ENCODE peak calls at places on chromosomes 3 and 15, in ten cellular contexts. One of them, this sample, is unnamed.

GRCh38 chr3:135084404-135084803 is 289.3 kb downstream of the EPHB1 start:
- DNase-seq in fibroblast of mammary gland: peak; percentile 36
- DNase-seq in upper lobe of right lung: no peak
- DNase-seq in endothelial cell: no peak
- DNase-seq in AG10803: peak; percentile 43
- DNase-seq in CD8-positive, alpha-beta T cell: no peak
- DNase-seq in progenitor cell of endocrine pancreas: no peak
- DNase-seq in foreskin fibroblast: no peak
- DNase-seq in HFFc6: peak; percentile 11
- DNase-seq in GM13976: no peak
- DNase-seq in this sample: no peak

GRCh38 chr3:30934208-30934550 is 39.7 kb upstream of the GADL1 start:
- DNase-seq in foreskin fibroblast: peak; percentile 65
- DNase-seq in HFFc6: peak; percentile 38
- DNase-seq in fibroblast of mammary gland: peak; percentile 75
- DNase-seq in endothelial cell: no peak
- DNase-seq in upper lobe of right lung: no peak
- DNase-seq in GM13976: no peak
- DNase-seq in progenitor cell of endocrine pancreas: no peak
- DNase-seq in AG10803: peak; percentile 77
- DNase-seq in CD8-positive, alpha-beta T cell: no peak
- DNase-seq in this sample: no peak

GRCh38 chr15:78479650-78480049 is 27.7 kb upstream of the HYKK start:
- DNase-seq in fibroblast of mammary gland: no peak
- DNase-seq in upper lobe of right lung: no peak
- DNase-seq in progenitor cell of endocrine pancreas: no peak
- DNase-seq in endothelial cell: no peak
- DNase-seq in HFFc6: no peak
- DNase-seq in CD8-positive, alpha-beta T cell: no peak
- DNase-seq in AG10803: no peak
- DNase-seq in GM13976: no peak
- DNase-seq in foreskin fibroblast: no peak
- DNase-seq in this sample: no peak

GRCh38 chr3:132730891-132731580 is 8.8 kb upstream of the NPHP3 start:
- DNase-seq in progenitor cell of endocrine pancreas: no peak
- DNase-seq in foreskin fibroblast: peak; percentile 78
- DNase-seq in CD8-positive, alpha-beta T cell: no peak
- DNase-seq in endothelial cell: peak; percentile 33
- DNase-seq in fibroblast of mammary gland: peak; percentile 63
- DNase-seq in HFFc6: peak; percentile 40
- DNase-seq in upper lobe of right lung: no peak
- DNase-seq in GM13976: peak; percentile 12
- DNase-seq in AG10803: peak; percentile 67
- DNase-seq in this sample: no peak

GRCh38 chr15:101027920-101028319 is 108.8 kb downstream of the LRRK1 start:
- DNase-seq in HFFc6: no peak
- DNase-seq in CD8-positive, alpha-beta T cell: no peak
- DNase-seq in upper lobe of right lung: no peak
- DNase-seq in GM13976: no peak
- DNase-seq in progenitor cell of endocrine pancreas: no peak
- DNase-seq in fibroblast of mammary gland: no peak
- DNase-seq in AG10803: no peak
- DNase-seq in endothelial cell: no peak
- DNase-seq in foreskin fibroblast: no peak
- DNase-seq in this sample: no peak

GRCh38 chr3:11544413-11545181 is 99.1 kb downstream of the VGLL4 start:
- DNase-seq in fibroblast of mammary gland: peak; percentile 57
- DNase-seq in CD8-positive, alpha-beta T cell: no peak
- DNase-seq in AG10803: peak; percentile 42
- DNase-seq in GM13976: no peak
- DNase-seq in upper lobe of right lung: no peak
- DNase-seq in foreskin fibroblast: peak; percentile 56
- DNase-seq in endothelial cell: no peak
- DNase-seq in HFFc6: no peak
- DNase-seq in progenitor cell of endocrine pancreas: no peak
- DNase-seq in this sample: no peak

GRCh38 chr3:66195347-66195783 is 25.4 kb upstream of the SLC25A26 start:
- DNase-seq in HFFc6: peak; percentile 34
- DNase-seq in upper lobe of right lung: peak; percentile 71
- DNase-seq in endothelial cell: peak; percentile 15
- DNase-seq in fibroblast of mammary gland: peak; percentile 52
- DNase-seq in progenitor cell of endocrine pancreas: peak; percentile 33
- DNase-seq in CD8-positive, alpha-beta T cell: no peak
- DNase-seq in foreskin fibroblast: peak; percentile 90
- DNase-seq in GM13976: peak; percentile 76
- DNase-seq in AG10803: peak; percentile 59
- DNase-seq in this sample: peak; percentile 42

GRCh38 chr3:78497025-78497424 is 1270.8 kb downstream of the ROBO1 start:
- DNase-seq in AG10803: no peak
- DNase-seq in upper lobe of right lung: no peak
- DNase-seq in HFFc6: no peak
- DNase-seq in fibroblast of mammary gland: no peak
- DNase-seq in endothelial cell: no peak
- DNase-seq in progenitor cell of endocrine pancreas: no peak
- DNase-seq in GM13976: no peak
- DNase-seq in CD8-positive, alpha-beta T cell: no peak
- DNase-seq in foreskin fibroblast: no peak
- DNase-seq in this sample: no peak

GRCh38 chr15:98646546-98647025 is 1.8 kb upstream of the IGF1R start:
- DNase-seq in AG10803: no peak
- DNase-seq in upper lobe of right lung: no peak
- DNase-seq in HFFc6: no peak
- DNase-seq in endothelial cell: no peak
- DNase-seq in CD8-positive, alpha-beta T cell: no peak
- DNase-seq in GM13976: no peak
- DNase-seq in progenitor cell of endocrine pancreas: no peak
- DNase-seq in foreskin fibroblast: no peak
- DNase-seq in fibroblast of mammary gland: no peak
- DNase-seq in this sample: no peak

GRCh38 chr3:13279532-13279910 is 140.6 kb downstream of the NUP210 start:
- DNase-seq in AG10803: no peak
- DNase-seq in endothelial cell: no peak
- DNase-seq in progenitor cell of endocrine pancreas: no peak
- DNase-seq in foreskin fibroblast: no peak
- DNase-seq in upper lobe of right lung: peak; percentile 47
- DNase-seq in CD8-positive, alpha-beta T cell: no peak
- DNase-seq in HFFc6: no peak
- DNase-seq in fibroblast of mammary gland: no peak
- DNase-seq in GM13976: no peak
- DNase-seq in this sample: no peak

GRCh38 chr3:13281657-13282527 is 138.2 kb downstream of the NUP210 start:
- DNase-seq in HFFc6: no peak
- DNase-seq in GM13976: no peak
- DNase-seq in endothelial cell: peak; percentile 64
- DNase-seq in fibroblast of mammary gland: no peak
- DNase-seq in CD8-positive, alpha-beta T cell: no peak
- DNase-seq in progenitor cell of endocrine pancreas: no peak
- DNase-seq in upper lobe of right lung: peak; percentile 70
- DNase-seq in foreskin fibroblast: no peak
- DNase-seq in AG10803: no peak
- DNase-seq in this sample: no peak

GRCh38 chr3:13280856-13281656 is 139.1 kb downstream of the NUP210 start:
- DNase-seq in endothelial cell: no peak
- DNase-seq in AG10803: no peak
- DNase-seq in GM13976: no peak
- DNase-seq in upper lobe of right lung: peak; percentile 62
- DNase-seq in fibroblast of mammary gland: no peak
- DNase-seq in foreskin fibroblast: no peak
- DNase-seq in progenitor cell of endocrine pancreas: no peak
- DNase-seq in HFFc6: no peak
- DNase-seq in CD8-positive, alpha-beta T cell: no peak
- DNase-seq in this sample: no peak

GRCh38 chr3:13278783-13279531 is 141.2 kb downstream of the NUP210 start:
- DNase-seq in HFFc6: no peak
- DNase-seq in foreskin fibroblast: peak; percentile 8
- DNase-seq in endothelial cell: no peak
- DNase-seq in fibroblast of mammary gland: no peak
- DNase-seq in GM13976: no peak
- DNase-seq in AG10803: no peak
- DNase-seq in CD8-positive, alpha-beta T cell: no peak
- DNase-seq in progenitor cell of endocrine pancreas: no peak
- DNase-seq in upper lobe of right lung: peak; percentile 21
- DNase-seq in this sample: no peak

DNA sequence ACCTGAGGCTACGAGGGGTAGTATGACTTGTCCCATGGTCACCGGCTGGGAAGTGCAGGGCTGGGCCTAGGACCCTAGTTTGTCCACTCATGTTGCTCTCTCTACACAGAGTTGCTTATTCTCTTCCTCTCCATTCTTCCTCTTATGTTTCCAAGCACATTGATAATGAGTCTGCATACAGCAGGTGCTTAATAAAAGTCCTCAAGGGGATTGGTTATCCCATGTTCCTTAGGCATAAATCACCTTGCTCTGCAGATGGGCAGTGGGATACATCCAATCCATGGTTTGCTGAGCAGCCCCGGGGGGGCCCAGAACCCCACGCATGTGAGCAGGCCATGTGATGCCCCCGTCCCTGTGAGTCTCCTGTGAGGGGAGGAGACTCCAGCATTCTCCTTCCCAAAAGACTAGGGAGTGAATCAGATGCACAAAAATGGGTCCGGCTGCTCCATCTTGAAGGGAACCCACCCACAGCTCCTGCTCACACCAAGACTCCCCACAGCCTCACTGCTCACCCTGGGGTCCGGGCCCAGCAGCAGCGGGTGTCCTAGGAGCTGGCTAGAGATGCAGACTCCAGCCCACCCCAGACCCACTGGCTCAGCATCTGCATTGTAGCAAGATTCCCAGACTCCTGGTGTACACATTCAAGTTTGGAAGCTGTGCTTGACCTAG is 139.9 kb downstream of the NUP210 start:
- DNase-seq in HFFc6: no peak
- DNase-seq in endothelial cell: no peak
- DNase-seq in CD8-positive, alpha-beta T cell: no peak
- DNase-seq in progenitor cell of endocrine pancreas: no peak
- DNase-seq in GM13976: no peak
- DNase-seq in AG10803: no peak
- DNase-seq in fibroblast of mammary gland: no peak
- DNase-seq in foreskin fibroblast: no peak
- DNase-seq in upper lobe of right lung: peak; percentile 55
- DNase-seq in this sample: no peak
- TF ChIP-seq CTCF in HFFc6: no peak
- TF ChIP-seq CTCF in endothelial cell: no peak
- TF ChIP-seq CTCF in CD8-positive, alpha-beta T cell: no peak
- TF ChIP-seq CTCF in progenitor cell of endocrine pancreas: no peak
- TF ChIP-seq CTCF in GM13976: no peak
- TF ChIP-seq CTCF in AG10803: no peak
- TF ChIP-seq CTCF in fibroblast of mammary gland: no peak
- TF ChIP-seq CTCF in foreskin fibroblast: no peak
- TF ChIP-seq CTCF in upper lobe of right lung: no peak
- TF ChIP-seq CTCF in this sample: no peak

GRCh38 chr3:133894334-133895207 is 1.1 kb downstream of the RAB6B start:
- DNase-seq in AG10803: no peak
- DNase-seq in fibroblast of mammary gland: no peak
- DNase-seq in CD8-positive, alpha-beta T cell: no peak
- DNase-seq in foreskin fibroblast: no peak
- DNase-seq in HFFc6: no peak
- DNase-seq in upper lobe of right lung: no peak
- DNase-seq in GM13976: peak; percentile 41
- DNase-seq in progenitor cell of endocrine pancreas: no peak
- DNase-seq in endothelial cell: no peak
- DNase-seq in this sample: no peak
- TF ChIP-seq CTCF in AG10803: no peak
- TF ChIP-seq CTCF in fibroblast of mammary gland: no peak
- TF ChIP-seq CTCF in CD8-positive, alpha-beta T cell: no peak
- TF ChIP-seq CTCF in foreskin fibroblast: no peak
- TF ChIP-seq CTCF in HFFc6: no peak
- TF ChIP-seq CTCF in upper lobe of right lung: no peak
- TF ChIP-seq CTCF in GM13976: no peak
- TF ChIP-seq CTCF in progenitor cell of endocrine pancreas: peak; percentile 15
- TF ChIP-seq CTCF in endothelial cell: no peak
- TF ChIP-seq CTCF in this sample: no peak

GRCh38 chr15:73686781-73687256 is 2.6 kb downstream of the CD276 start:
- DNase-seq in progenitor cell of endocrine pancreas: no peak
- DNase-seq in CD8-positive, alpha-beta T cell: no peak
- DNase-seq in endothelial cell: no peak
- DNase-seq in AG10803: peak; percentile 80
- DNase-seq in upper lobe of right lung: no peak
- DNase-seq in fibroblast of mammary gland: peak; percentile 99
- DNase-seq in foreskin fibroblast: peak; percentile 94
- DNase-seq in GM13976: no peak
- DNase-seq in HFFc6: peak; percentile 84
- DNase-seq in this sample: no peak
- TF ChIP-seq CTCF in progenitor cell of endocrine pancreas: no peak
- TF ChIP-seq CTCF in CD8-positive, alpha-beta T cell: no peak
- TF ChIP-seq CTCF in endothelial cell: no peak
- TF ChIP-seq CTCF in AG10803: peak; percentile 16
- TF ChIP-seq CTCF in upper lobe of right lung: no peak
- TF ChIP-seq CTCF in fibroblast of mammary gland: peak; percentile 7
- TF ChIP-seq CTCF in foreskin fibroblast: no peak
- TF ChIP-seq CTCF in GM13976: no peak
- TF ChIP-seq CTCF in HFFc6: peak; percentile 42
- TF ChIP-seq CTCF in this sample: no peak

GRCh38 chr3:62785384-62785783 is 89.8 kb downstream of the CADPS start:
- DNase-seq in AG10803: no peak
- DNase-seq in CD8-positive, alpha-beta T cell: no peak
- DNase-seq in progenitor cell of endocrine pancreas: no peak
- DNase-seq in foreskin fibroblast: no peak
- DNase-seq in upper lobe of right lung: no peak
- DNase-seq in GM13976: no peak
- DNase-seq in fibroblast of mammary gland: no peak
- DNase-seq in endothelial cell: no peak
- DNase-seq in HFFc6: no peak
- DNase-seq in this sample: no peak
- TF ChIP-seq CTCF in AG10803: no peak
- TF ChIP-seq CTCF in CD8-positive, alpha-beta T cell: no peak
- TF ChIP-seq CTCF in progenitor cell of endocrine pancreas: no peak
- TF ChIP-seq CTCF in foreskin fibroblast: no peak
- TF ChIP-seq CTCF in upper lobe of right lung: no peak
- TF ChIP-seq CTCF in GM13976: no peak
- TF ChIP-seq CTCF in fibroblast of mammary gland: no peak
- TF ChIP-seq CTCF in endothelial cell: no peak
- TF ChIP-seq CTCF in HFFc6: no peak
- TF ChIP-seq CTCF in this sample: no peak

GRCh38 chr3:195859846-195860411 is 48.2 kb upstream of the MUC4 start:
- DNase-seq in upper lobe of right lung: no peak
- DNase-seq in endothelial cell: no peak
- DNase-seq in progenitor cell of endocrine pancreas: no peak
- DNase-seq in HFFc6: no peak
- DNase-seq in fibroblast of mammary gland: no peak
- DNase-seq in foreskin fibroblast: no peak
- DNase-seq in GM13976: no peak
- DNase-seq in CD8-positive, alpha-beta T cell: no peak
- DNase-seq in AG10803: no peak
- DNase-seq in this sample: no peak
- TF ChIP-seq CTCF in upper lobe of right lung: no peak
- TF ChIP-seq CTCF in endothelial cell: no peak
- TF ChIP-seq CTCF in progenitor cell of endocrine pancreas: no peak
- TF ChIP-seq CTCF in HFFc6: no peak
- TF ChIP-seq CTCF in fibroblast of mammary gland: no peak
- TF ChIP-seq CTCF in foreskin fibroblast: no peak
- TF ChIP-seq CTCF in GM13976: no peak
- TF ChIP-seq CTCF in CD8-positive, alpha-beta T cell: no peak
- TF ChIP-seq CTCF in AG10803: no peak
- TF ChIP-seq CTCF in this sample: no peak

This sample was measured in GM10248.